ENCODE peak calls at places on chromosome 5, in six cellular contexts. One of them, this sample, is unnamed.

GRCh38 chr5:74206571-74207550 is 433.7 kb downstream of the ENC1 start:
- DNase-seq in left colon: peak
- DNase-seq in AG08396: peak
- DNase-seq in omental fat pad: peak
- DNase-seq in EH: peak
- DNase-seq in RWPE1: peak
- DNase-seq in this sample: no peak

GRCh38 chr5:126454081-126454480 is 30.9 kb downstream of the GRAMD2B start:
- DNase-seq in left colon: no peak
- DNase-seq in AG08396: no peak
- DNase-seq in omental fat pad: no peak
- DNase-seq in EH: peak
- DNase-seq in RWPE1: no peak
- DNase-seq in this sample: no peak

GRCh38 chr5:132870801-132871200 is 2.7 kb upstream of the LEAP2 start:
- DNase-seq in left colon: no peak
- DNase-seq in AG08396: no peak
- DNase-seq in omental fat pad: no peak
- DNase-seq in EH: no peak
- DNase-seq in RWPE1: no peak
- DNase-seq in this sample: no peak

GRCh38 chr5:168683247-168683926 is 104.2 kb upstream of the PANK3 start:
- DNase-seq in left colon: no peak
- DNase-seq in AG08396: no peak
- DNase-seq in omental fat pad: no peak
- DNase-seq in EH: no peak
- DNase-seq in RWPE1: no peak
- DNase-seq in this sample: no peak

GRCh38 chr5:122726990-122727616 is 47.8 kb upstream of the SNX2 start:
- DNase-seq in left colon: no peak
- DNase-seq in AG08396: peak
- DNase-seq in omental fat pad: no peak
- DNase-seq in EH: peak
- DNase-seq in RWPE1: peak
- DNase-seq in this sample: no peak

GRCh38 chr5:93151121-93151520 is 429.9 kb downstream of the NR2F1-AS1 start:
- DNase-seq in left colon: no peak
- DNase-seq in AG08396: no peak
- DNase-seq in omental fat pad: no peak
- DNase-seq in EH: peak
- DNase-seq in RWPE1: peak
- DNase-seq in this sample: no peak

GRCh38 chr5:74966151-74967050 is 86.0 kb downstream of the GCNT4 start:
- DNase-seq in left colon: peak
- DNase-seq in AG08396: no peak
- DNase-seq in omental fat pad: no peak
- DNase-seq in EH: peak
- DNase-seq in RWPE1: no peak
- DNase-seq in this sample: no peak

GRCh38 chr5:73100109-73100508 is 20.3 kb upstream of the TMEM171 start:
- DNase-seq in left colon: no peak
- DNase-seq in AG08396: no peak
- DNase-seq in omental fat pad: no peak
- DNase-seq in EH: no peak
- DNase-seq in RWPE1: no peak
- DNase-seq in this sample: no peak

GRCh38 chr5:148482697-148483462 is 99.1 kb downstream of the FBXO38 start:
- DNase-seq in left colon: peak
- DNase-seq in AG08396: peak
- DNase-seq in omental fat pad: no peak
- DNase-seq in EH: peak
- DNase-seq in RWPE1: peak
- DNase-seq in this sample: no peak